ENCODE peak calls at places on chromosome 11, in five cellular contexts. O is HCT116, Y is HEK293T, T is H1, H is WTC11. M is an unnamed sample.

GRCh38 chr11:17652556-17652955 is 66.8 kb upstream of the MYOD1 start:
- DNase-seq in O (no peak), Y (no peak), T (no peak), H (no peak), M (no peak)

GRCh38 chr11:128472128-128473110 is 114.9 kb downstream of the ETS1 start:
- DNase-seq in O (no peak), Y (no peak), T (no peak), H (no peak), M (no peak)

GRCh38 chr11:88051386-88051785 is 123.9 kb downstream of the RAB38 start:
- DNase-seq in O (no peak), Y (no peak), T (no peak), H (no peak), M (no peak)

GRCh38 chr11:60700689-60701508 is 1.5 kb downstream of the MS4A8 start:
- DNase-seq in O (peak), Y (peak), T (no peak), H (peak), M (peak)

GRCh38 chr11:44823920-44824704 is 97.3 kb downstream of the TSPAN18 start:
- DNase-seq in O (no peak), Y (no peak), T (peak), H (peak), M (no peak)

GRCh38 chr11:44621784-44622183 is 56.3 kb downstream of the CD82 start:
- DNase-seq in O (no peak), Y (no peak), T (no peak), H (no peak), M (no peak)

GRCh38 chr11:130076774-130077481 is 7.2 kb downstream of the APLP2 start:
- DNase-seq in O (no peak), Y (no peak), T (no peak), H (no peak), M (no peak)

GRCh38 chr11:21537980-21538379 is 654.9 kb upstream of the ANO5 start:
- DNase-seq in O (no peak), Y (no peak), T (no peak), H (no peak), M (no peak)

GRCh38 chr11:104650234-104650633 is 248.0 kb downstream of the CASP12 start:
- DNase-seq in O (no peak), Y (no peak), T (no peak), H (peak), M (no peak)

GRCh38 chr11:45163956-45164575 is 17.6 kb downstream of the PRDM11 start:
- DNase-seq in O (no peak), Y (no peak), T (no peak), H (no peak), M (no peak)

GRCh38 chr11:110091995-110092576 is 1.1 kb upstream of the ZC3H12C start:
- DNase-seq in O (peak), Y (peak), T (no peak), H (no peak), M (no peak)

GRCh38 chr11:111344032-111344431 is 35.0 kb downstream of the POU2AF1 start:
- DNase-seq in O (no peak), Y (no peak), T (no peak), H (no peak), M (no peak)

GRCh38 chr11:87266751-87267150 is 229.0 kb downstream of the TMEM135 start:
- DNase-seq in O (no peak), Y (no peak), T (no peak), H (no peak), M (peak)

GRCh38 chr11:25094085-25094802 is 597.4 kb downstream of the LUZP2 start:
- DNase-seq in O (no peak), Y (no peak), T (no peak), H (no peak), M (no peak)

GRCh38 chr11:124746621-124747243 is 5.3 kb downstream of the VSIG2 start:
- DNase-seq in O (peak), Y (peak), T (peak), H (peak), M (peak)

GRCh38 chr11:69089258-69089657 is 40.5 kb downstream of the TPCN2 start:
- DNase-seq in O (no peak), Y (no peak), T (no peak), H (no peak), M (peak)

GRCh38 chr11:117230286-117230961 is 1.4 kb downstream of the PCSK7 start:
- DNase-seq in O (no peak), Y (no peak), T (no peak), H (no peak), M (no peak)

GRCh38 chr11:44899959-44900358 is 50.7 kb downstream of the TP53I11 start:
- DNase-seq in O (peak), Y (peak), T (no peak), H (peak), M (peak)

GRCh38 chr11:19232910-19233503 is 7.7 kb downstream of the E2F8 start:
- DNase-seq in O (peak), Y (no peak), T (no peak), H (no peak), M (no peak)

GRCh38 chr11:112470355-112470754 is 209.7 kb upstream of the PLET1 start:
- DNase-seq in O (no peak), Y (no peak), T (no peak), H (no peak), M (no peak)

GRCh38 chr11:13210424-13210823 is 67.2 kb upstream of the BMAL1 start:
- DNase-seq in O (peak), Y (peak), T (peak), H (peak), M (peak)

GRCh38 chr11:117837070-117837776 is 12.7 kb upstream of the FXYD2 start:
- DNase-seq in O (no peak), Y (no peak), T (no peak), H (no peak), M (no peak)

GRCh38 chr11:19460718-19461405 is 220.1 kb upstream of the E2F8 start:
- DNase-seq in O (no peak), Y (no peak), T (no peak), H (no peak), M (no peak)

GRCh38 chr11:29153078-29153477 is 863.8 kb downstream of the KCNA4 start:
- DNase-seq in O (no peak), Y (no peak), T (no peak), H (no peak), M (no peak)

GRCh38 chr11:128615076-128615475 is 27.7 kb upstream of the ETS1 start:
- DNase-seq in O (no peak), Y (no peak), T (no peak), H (no peak), M (no peak)

GRCh38 chr11:47847537-47847891 is 636 bp downstream of the NUP160 start:
- DNase-seq in O (no peak), Y (no peak), T (no peak), H (no peak), M (peak)

GRCh38 chr11:12838463-12839120 is 164.4 kb downstream of the TEAD1 start:
- DNase-seq in O (no peak), Y (no peak), T (no peak), H (no peak), M (no peak)

GRCh38 chr11:111352935-111353695 is 26.0 kb downstream of the POU2AF1 start:
- DNase-seq in O (no peak), Y (no peak), T (no peak), H (no peak), M (no peak)

GRCh38 chr11:7252683-7253213 is 1.0 kb downstream of the SYT9 start:
- DNase-seq in O (no peak), Y (no peak), T (no peak), H (peak), M (no peak)

GRCh38 chr11:130598433-130598832 is 150.0 kb downstream of the ADAMTS15 start:
- DNase-seq in O (no peak), Y (no peak), T (no peak), H (no peak), M (no peak)

DNA sequence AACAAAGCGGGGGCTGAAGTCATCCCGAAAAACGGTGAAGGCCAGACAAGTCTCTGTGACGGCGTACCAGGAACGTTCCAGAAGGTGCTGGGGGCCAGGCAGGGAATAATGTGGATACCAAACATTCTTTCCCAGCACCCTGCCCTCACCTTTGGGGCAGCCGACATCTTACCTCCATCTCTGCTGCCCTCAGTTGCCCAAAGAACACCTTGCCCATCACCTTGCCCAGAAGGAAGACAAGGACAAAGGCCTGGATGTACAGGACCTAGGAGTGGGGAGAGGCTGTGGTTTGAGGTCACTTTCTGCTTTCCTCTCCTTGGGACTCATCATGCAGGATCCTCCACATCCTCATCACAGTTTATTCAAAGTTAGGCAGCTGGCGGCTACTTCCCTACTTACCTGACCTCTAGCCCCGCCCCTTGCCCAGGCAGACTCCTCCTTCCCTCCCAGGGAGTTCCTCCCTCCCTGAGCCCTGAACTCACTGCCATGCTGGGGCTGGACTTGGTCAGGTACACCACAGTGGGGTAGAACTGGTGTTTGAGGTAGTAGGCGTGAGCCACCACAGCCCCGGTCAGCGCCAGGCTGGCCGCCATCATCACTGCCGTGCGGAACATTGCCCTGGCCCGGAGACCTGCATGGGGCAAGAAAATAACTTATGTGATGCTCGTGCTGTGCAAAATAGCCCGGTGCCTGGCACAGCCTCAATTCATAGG is 1.2 kb downstream of the SYVN1 start:
- DNase-seq in O (peak), Y (peak), T (no peak), H (peak), M (peak)
- TF ChIP-seq SP1 in O (no peak), Y (no peak), T (no peak), H (no peak), M (no peak)

DNA sequence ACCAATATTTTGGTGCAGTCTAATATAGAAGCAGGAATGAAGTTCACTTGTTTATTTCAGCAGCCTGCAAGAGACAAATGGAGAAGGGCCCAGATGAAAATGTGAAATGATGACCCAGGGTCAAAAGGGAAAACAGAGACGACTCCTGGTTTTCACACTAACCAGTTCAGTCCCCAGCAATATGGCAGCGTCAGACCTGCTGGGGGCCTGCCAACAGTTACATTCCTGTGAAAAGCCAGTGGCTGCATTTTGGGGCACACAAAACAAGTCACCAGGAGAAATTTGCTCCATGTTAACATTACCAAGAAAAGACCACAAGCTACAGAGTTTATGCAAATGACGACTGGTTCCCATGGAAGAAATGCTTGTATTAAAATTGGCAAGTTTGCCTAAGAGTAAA is 80.2 kb downstream of the CCDC34 start:
- DNase-seq in O (no peak), Y (no peak), T (no peak), H (no peak), M (no peak)
- TF ChIP-seq SP1 in O (no peak), Y (no peak), T (no peak), H (no peak), M (no peak)

GRCh38 chr11:93939084-93939780 is 81.9 kb upstream of the HEPHL1 start:
- DNase-seq in O (no peak), Y (no peak), T (no peak), H (no peak), M (no peak)
- TF ChIP-seq SP1 in O (no peak), Y (no peak), T (no peak), H (no peak), M (no peak)

GRCh38 chr11:22669368-22669767 is 3.0 kb downstream of the GAS2 start:
- DNase-seq in O (no peak), Y (no peak), T (no peak), H (no peak), M (no peak)

GRCh38 chr11:22666700-22667439 is 459 bp downstream of the GAS2 start:
- DNase-seq in O (no peak), Y (no peak), T (peak), H (peak), M (no peak)

GRCh38 chr11:22668005-22668796 is 1.8 kb downstream of the GAS2 start:
- DNase-seq in O (no peak), Y (no peak), T (no peak), H (no peak), M (no peak)

GRCh38 chr11:22670803-22671202 is 4.4 kb downstream of the GAS2 start:
- DNase-seq in O (no peak), Y (no peak), T (no peak), H (no peak), M (no peak)

GRCh38 chr11:22666320-22666699 is at the start of gene GAS2:
- DNase-seq in O (no peak), Y (no peak), T (no peak), H (no peak), M (no peak)
- TF ChIP-seq SP1 in O (no peak), Y (no peak), T (no peak), H (no peak), M (no peak)

GRCh38 chr11:67302571-67303131 is 679 bp upstream of the SSH3 start:
- DNase-seq in O (no peak), Y (no peak), T (no peak), H (peak), M (no peak)

GRCh38 chr11:67303132-67303988 is at the start of gene SSH3:
- DNase-seq in O (peak), Y (peak), T (peak), H (peak), M (peak)

GRCh38 chr11:67303989-67304411 is 670 bp downstream of the SSH3 start:
- DNase-seq in O (no peak), Y (peak), T (no peak), H (peak), M (no peak)

GRCh38 chr11:67306769-67307544 is 3.6 kb downstream of the SSH3 start:
- DNase-seq in O (no peak), Y (no peak), T (no peak), H (no peak), M (no peak)

GRCh38 chr11:67304511-67305113 is 1.3 kb downstream of the SSH3 start:
- DNase-seq in O (no peak), Y (no peak), T (no peak), H (peak), M (no peak)
- TF ChIP-seq SP1 in O (no peak), Y (no peak), T (no peak), H (no peak), M (no peak)

GRCh38 chr11:84437129-84438123 is 1151.3 kb upstream of the CCDC90B start:
- DNase-seq in O (no peak), Y (no peak), T (peak), H (peak), M (no peak)
- TF ChIP-seq SP1 in O (no peak), Y (no peak), T (peak), H (no peak), M (no peak)

GRCh38 chr11:106694501-106694900 is 323.8 kb downstream of the GUCY1A2 start:
- DNase-seq in O (no peak), Y (no peak), T (no peak), H (no peak), M (no peak)
- TF ChIP-seq SP1 in O (no peak), Y (no peak), T (no peak), H (no peak), M (no peak)

GRCh38 chr11:121892863-121893262 is 223.2 kb downstream of the BLID start:
- DNase-seq in O (no peak), Y (no peak), T (no peak), H (no peak), M (no peak)

GRCh38 chr11:121895919-121896318 is 220.1 kb downstream of the BLID start:
- DNase-seq in O (no peak), Y (no peak), T (no peak), H (no peak), M (no peak)

GRCh38 chr11:121891134-121891533 is 224.9 kb downstream of the BLID start:
- DNase-seq in O (no peak), Y (no peak), T (no peak), H (no peak), M (no peak)

GRCh38 chr11:121892131-121892681 is 223.8 kb downstream of the BLID start:
- DNase-seq in O (no peak), Y (no peak), T (peak), H (no peak), M (no peak)

DNA sequence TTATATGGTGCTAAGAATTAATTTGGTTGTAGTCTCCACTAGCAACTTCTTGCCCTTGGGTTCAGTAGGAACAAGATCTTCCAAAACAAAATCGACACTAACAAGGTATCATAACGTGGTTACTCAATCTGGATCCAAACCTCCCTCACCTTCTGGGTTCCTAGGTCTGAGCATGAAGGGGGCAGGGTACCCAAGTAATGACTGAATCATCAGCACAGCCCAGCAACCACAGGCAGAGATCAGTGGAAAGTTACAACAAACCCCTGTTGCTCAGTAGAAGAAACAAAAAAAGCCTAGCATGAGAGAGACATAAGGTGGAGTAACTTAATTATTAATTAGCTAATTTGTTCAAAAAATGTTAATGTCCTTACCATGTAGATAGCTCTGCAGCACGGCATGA is 221.4 kb downstream of the BLID start:
- DNase-seq in O (no peak), Y (no peak), T (no peak), H (no peak), M (no peak)
- TF ChIP-seq SP1 in O (no peak), Y (no peak), T (no peak), H (no peak), M (no peak)

DNA sequence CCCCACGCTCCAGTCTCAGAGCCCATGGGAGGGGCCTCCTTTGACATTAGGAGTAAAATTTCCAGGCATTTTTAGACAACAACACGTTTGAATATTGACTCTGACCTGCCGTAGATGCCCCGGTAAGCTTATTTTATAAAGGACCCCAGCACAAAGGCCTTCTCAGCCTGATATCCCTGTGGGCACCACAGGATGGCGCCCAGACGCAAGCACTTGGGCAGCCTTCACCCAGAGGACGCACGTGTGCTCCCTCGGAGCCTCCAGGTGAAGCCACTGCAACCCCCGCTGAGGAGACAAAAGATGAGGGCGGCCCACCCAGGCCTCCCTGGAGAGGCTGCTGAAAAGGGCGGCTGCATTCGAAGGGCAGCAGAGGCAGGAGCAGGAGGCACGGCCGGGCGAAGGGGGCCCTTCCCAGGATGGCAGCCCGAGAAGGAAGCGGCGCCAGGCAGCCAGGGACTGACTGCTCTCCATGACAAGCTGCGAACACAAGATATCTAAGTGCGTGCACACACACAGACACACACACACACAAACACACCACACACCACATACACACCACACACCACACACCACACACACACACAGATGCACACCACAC is 15.2 kb upstream of the TH start:
- DNase-seq in O (peak), Y (peak), T (no peak), H (peak), M (peak)
- TF ChIP-seq SP1 in O (no peak), Y (no peak), T (no peak), H (no peak), M (no peak)

M was measured in K562.